ENCODE peak calls at places on chromosomes 6 and 20, in eight cellular contexts. X, W, Z, K, F, E, T and O are unnamed samples.

GRCh38 chr6:82874867-82875266 is 190.8 kb downstream of the UBE3D start:
- DNase-seq in K (no peak), F (no peak), W (no peak), E (no peak), Z (no peak), X (no peak), T (no peak), O (no peak)

GRCh38 chr20:667351-668034 is 8.1 kb downstream of the SCRT2 start:
- DNase-seq in Z (peak; percentile 86), E (peak; percentile 80), F (peak; percentile 70), T (peak; percentile 34), X (peak; percentile 22), W (peak; percentile 71), K (peak; percentile 68), O (peak; percentile 59)

GRCh38 chr6:122833229-122833556 is 44.1 kb downstream of the SMPDL3A start:
- DNase-seq in X (no peak), K (no peak), T (no peak), W (no peak), E (peak; percentile 80), Z (no peak), F (no peak), O (no peak)

GRCh38 chr20:24253321-24253720 is 216.1 kb upstream of the SYNDIG1 start:
- DNase-seq in E (no peak), F (no peak), Z (no peak), T (no peak), W (no peak), K (no peak), X (no peak), O (no peak)

GRCh38 chr6:113818528-113818927 is 38.6 kb upstream of the MARCKS start:
- DNase-seq in K (no peak), T (peak; percentile 33), X (no peak), Z (no peak), F (no peak), E (no peak), W (no peak), O (no peak)

GRCh38 chr6:4762294-4762693 is 13.9 kb upstream of the CDYL start:
- DNase-seq in X (no peak), T (no peak), W (no peak), K (no peak), F (no peak), Z (no peak), E (no peak), O (no peak)

GRCh38 chr20:51596656-51597388 is 54.3 kb upstream of the NFATC2 start:
- DNase-seq in X (no peak), W (no peak), F (no peak), K (no peak), T (no peak), Z (no peak), E (no peak), O (no peak)

GRCh38 chr6:34543421-34543820 is 12.7 kb downstream of the SPDEF start:
- DNase-seq in K (no peak), Z (no peak), X (peak; percentile 45), T (peak; percentile 65), F (no peak), W (no peak), E (no peak), O (no peak)

GRCh38 chr20:38108438-38109024 is 56.5 kb downstream of the TGM2 start:
- DNase-seq in E (no peak), Z (no peak), T (peak; percentile 48), X (no peak), F (peak; percentile 48), W (no peak), K (no peak), O (no peak)

GRCh38 chr6:95127266-95127665 is 450.1 kb upstream of the MANEA start:
- DNase-seq in X (no peak), F (no peak), Z (no peak), W (no peak), T (no peak), K (no peak), E (no peak), O (no peak)

GRCh38 chr6:56742122-56742791 is 99.6 kb upstream of the DST start:
- DNase-seq in E (no peak), W (no peak), X (no peak), Z (no peak), F (no peak), K (no peak), T (peak; percentile 43), O (no peak)

GRCh38 chr6:160034346-160034930 is 65.6 kb downstream of the IGF2R start:
- DNase-seq in W (no peak), F (no peak), E (no peak), K (no peak), T (no peak), Z (no peak), X (no peak), O (no peak)

GRCh38 chr6:143579703-143580102 is 68.2 kb upstream of the FUCA2 start:
- DNase-seq in T (peak; percentile 95), F (no peak), Z (no peak), K (no peak), W (no peak), E (no peak), X (peak; percentile 88), O (no peak)

GRCh38 chr6:133241901-133242760 is 974 bp downstream of the EYA4 start:
- DNase-seq in E (peak; percentile 68), X (no peak), T (peak; percentile 66), Z (peak; percentile 57), F (peak; percentile 6), K (no peak), W (no peak), O (peak; percentile 77)

GRCh38 chr6:32882879-32883250 is 28.9 kb downstream of the PSMB9 start:
- DNase-seq in X (peak; percentile 72), E (no peak), T (peak; percentile 82), K (no peak), W (no peak), F (no peak), Z (no peak), O (no peak)

GRCh38 chr6:164569503-164569902 is 739.9 kb downstream of the C6orf118 start:
- DNase-seq in K (no peak), F (no peak), T (no peak), E (peak; percentile 3), X (no peak), Z (no peak), W (no peak), O (no peak)

GRCh38 chr6:63403725-63404124 is 83.9 kb upstream of the LGSN start:
- DNase-seq in T (no peak), Z (no peak), E (no peak), K (no peak), W (no peak), X (no peak), F (no peak), O (no peak)

GRCh38 chr20:60642546-60642945 is 609.5 kb upstream of the CDH4 start:
- DNase-seq in F (no peak), X (no peak), K (no peak), W (no peak), E (no peak), T (no peak), Z (no peak), O (no peak)

GRCh38 chr20:63099426-63100267 is 92.9 kb upstream of the BHLHE23 start:
- DNase-seq in T (no peak), E (no peak), X (no peak), W (no peak), F (no peak), K (no peak), Z (peak; percentile 39), O (peak; percentile 51)

GRCh38 chr6:4379958-4380357 is 244.6 kb upstream of the ECI2 start:
- DNase-seq in K (no peak), X (no peak), F (no peak), E (no peak), Z (no peak), T (no peak), W (no peak), O (no peak)

GRCh38 chr6:97175806-97176205 is 107.2 kb downstream of the MMS22L start:
- DNase-seq in Z (no peak), X (no peak), K (no peak), W (no peak), E (no peak), T (no peak), F (no peak), O (no peak)

GRCh38 chr6:97177905-97178304 is 105.1 kb downstream of the MMS22L start:
- DNase-seq in K (no peak), T (peak; percentile 31), W (no peak), F (no peak), E (no peak), Z (no peak), X (peak; percentile 34), O (no peak)

GRCh38 chr6:97174471-97174870 is 108.5 kb downstream of the MMS22L start:
- DNase-seq in K (no peak), F (no peak), W (no peak), E (no peak), Z (no peak), T (no peak), X (no peak), O (no peak)

DNA sequence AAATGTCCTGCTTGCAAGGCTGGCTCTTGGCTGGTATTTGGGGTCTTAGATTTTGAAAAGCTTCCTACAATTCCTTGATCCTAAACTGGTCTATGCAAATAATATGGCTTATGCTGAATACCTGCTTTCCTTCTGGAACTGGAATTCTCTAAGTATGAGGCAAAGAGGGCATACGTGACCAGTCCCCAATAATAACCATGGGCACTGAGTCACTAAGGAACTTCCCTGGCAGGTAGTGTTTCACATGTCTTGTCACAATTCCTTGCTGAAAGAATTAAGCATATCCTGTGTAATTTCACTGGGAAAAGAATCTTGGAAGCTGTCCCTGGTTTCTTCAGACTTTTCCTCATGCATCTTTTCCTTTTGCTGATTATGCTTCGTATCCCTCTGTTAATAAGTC is 106.5 kb downstream of the MMS22L start:
- DNase-seq in T (no peak), W (no peak), X (no peak), K (no peak), F (no peak), Z (no peak), E (no peak), O (no peak)
- H3K4me3 ChIP-seq in T (no peak overlapping the region), W (no peak overlapping the region), X (no peak overlapping the region), K (no peak overlapping the region), F (no peak overlapping the region), Z (no peak overlapping the region), E (no peak overlapping the region), O (no peak overlapping the region)

GRCh38 chr6:36033935-36034334 is 6.3 kb downstream of the MAPK14 start:
- DNase-seq in E (no peak), K (no peak), T (peak; percentile 49), W (peak; percentile 29), F (no peak), X (no peak), Z (no peak), O (no peak)
- H3K27ac ChIP-seq in E (no peak overlapping the region), K (peak overlapping the region; percentile 2), T (no peak overlapping the region), W (no peak overlapping the region), F (no peak overlapping the region), X (no peak overlapping the region), Z (no peak overlapping the region), O (peak overlapping the region; percentile 96)

GRCh38 chr6:6694368-6694780 is 105.9 kb downstream of the LY86 start:
- DNase-seq in X (no peak), Z (no peak), K (no peak), T (no peak), E (no peak), W (no peak), F (no peak), O (peak; percentile 61)
- TF ChIP-seq CTCF in X (peak; percentile 3), Z (no peak), K (no peak), T (no peak), E (no peak), W (no peak), F (no peak), O (no peak)

DNA sequence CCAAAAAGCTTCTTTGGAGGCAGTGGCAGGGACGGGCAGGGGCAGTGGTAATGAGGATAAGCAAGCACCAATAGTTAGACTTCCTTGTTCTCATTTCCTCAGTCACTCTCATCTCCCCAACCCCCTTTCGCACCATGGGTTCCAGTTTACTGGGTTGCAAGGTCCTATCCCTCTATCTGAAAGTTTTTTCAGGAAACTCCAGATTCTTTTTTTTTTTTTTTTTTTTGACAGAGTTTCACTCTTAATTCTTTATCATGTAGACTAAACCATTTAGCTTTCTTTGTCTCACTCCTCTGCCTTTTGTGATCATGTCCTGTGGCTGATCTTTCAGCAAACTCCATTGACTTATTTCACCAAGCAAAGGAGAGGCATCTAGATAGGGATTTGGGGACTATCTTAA is 51.4 kb upstream of the GMDS start:
- DNase-seq in F (no peak), T (no peak), K (no peak), W (no peak), E (no peak), X (no peak), Z (no peak), O (no peak)
- H3K4me3 ChIP-seq in F (no peak overlapping the region), T (no peak overlapping the region), K (no peak overlapping the region), W (no peak overlapping the region), E (no peak overlapping the region), X (no peak overlapping the region), Z (no peak overlapping the region), O (no peak overlapping the region)